ENCODE peak calls at places on chromosomes 6 and 20, in five cellular contexts. R, J, E, B and P are unnamed samples. For H3K4me1, the result is how much of the 10 kb centered on the place peaks cover.

GRCh38 chr6:26352315-26352714 is 12.7 kb upstream of the BTN3A2 start:
- DNase-seq in R (no peak), J (no peak), E (no peak), B (no peak), P (no peak)

GRCh38 chr6:91575032-91575431 is 988.2 kb upstream of the MAP3K7 start:
- DNase-seq in R (peak), J (no peak), E (no peak), B (no peak), P (no peak)

GRCh38 chr20:13089950-13090469 is 81.2 kb downstream of the SPTLC3 start:
- DNase-seq in R (no peak), J (no peak), E (no peak), B (no peak), P (no peak)

GRCh38 chr6:163729127-163729872 is 314.8 kb downstream of the QKI start:
- DNase-seq in R (no peak), J (no peak), E (no peak), B (no peak), P (no peak)

GRCh38 chr6:20202699-20203302 is 9.5 kb downstream of the MBOAT1 start:
- DNase-seq in R (no peak), J (no peak), E (no peak), B (no peak), P (no peak)

GRCh38 chr6:137076277-137077068 is 31.7 kb upstream of the IL20RA start:
- DNase-seq in R (peak), J (peak), E (peak), B (peak), P (no peak)

GRCh38 chr6:31700716-31701401 is 2.3 kb downstream of the ABHD16A start:
- DNase-seq in R (no peak), J (no peak), E (no peak), B (no peak), P (no peak)

GRCh38 chr20:8330785-8331699 is 199.0 kb downstream of the PLCB1 start:
- DNase-seq in R (no peak), J (no peak), E (no peak), B (no peak), P (no peak)

GRCh38 chr6:5997420-5998093 is 9.2 kb downstream of the NRN1 start:
- DNase-seq in R (no peak), J (no peak), E (no peak), B (peak), P (peak)
- H3K4me1 ChIP-seq in R (under half), J (under half), E (under half), B (under half), P (under half)

GRCh38 chr6:42563697-42564495 is at the start of gene UBR2:
- DNase-seq in R (peak), J (peak), E (peak), B (peak), P (peak)
- TF ChIP-seq CTCF in R (no peak), J (peak), E (peak), B (peak), P (peak)

DNA sequence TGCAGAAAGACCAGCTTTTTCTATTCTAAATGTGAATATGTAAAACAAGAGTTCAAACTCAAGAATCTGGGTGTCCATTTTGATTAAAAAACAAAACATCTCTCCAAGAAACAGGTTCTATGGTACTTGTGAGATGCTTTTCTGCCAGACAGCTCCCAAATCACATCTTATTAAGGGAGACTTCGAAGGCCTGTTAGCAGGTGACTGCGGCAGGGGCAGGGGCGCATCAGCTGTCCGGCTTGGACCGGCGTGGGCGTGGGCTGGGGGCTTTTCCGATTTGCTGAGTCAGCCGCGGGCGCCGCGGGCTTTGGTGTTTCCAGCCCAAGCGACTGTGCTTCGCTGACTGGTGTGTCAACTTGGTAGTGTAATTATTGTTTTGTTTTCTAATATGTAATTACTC is 32.6 kb downstream of the TFAP2A start:
- DNase-seq in R (no peak), J (no peak), E (no peak), B (no peak), P (no peak)
- H3K4me1 ChIP-seq in R (under half), J (under half), E (under half), B (under half), P (under half)

DNA sequence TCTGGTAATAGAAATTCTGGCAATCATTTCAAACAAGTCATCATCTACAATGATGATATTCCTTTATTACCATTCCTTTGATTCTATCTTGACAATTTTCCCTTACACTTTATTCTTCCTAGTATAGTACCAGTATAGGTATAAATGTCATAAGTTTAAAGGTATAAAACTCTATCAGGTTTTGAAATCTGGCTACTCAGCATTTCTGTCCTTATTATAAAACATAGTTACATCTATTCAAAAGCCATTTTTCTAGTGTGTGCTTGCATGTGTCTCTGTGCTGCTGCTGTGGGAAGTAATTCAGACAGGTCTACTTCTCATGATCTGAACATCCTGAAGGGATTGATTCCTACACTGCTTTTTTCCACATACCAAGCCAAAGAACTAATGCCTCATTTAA is 36.2 kb downstream of the COL12A1 start:
- DNase-seq in R (no peak), J (no peak), E (no peak), B (no peak), P (no peak)
- TF ChIP-seq CTCF in R (no peak), J (no peak), E (no peak), B (no peak), P (no peak)

GRCh38 chr6:159062564-159062945 is 17.8 kb upstream of the TAGAP start:
- DNase-seq in R (no peak), J (no peak), E (no peak), B (no peak), P (no peak)

GRCh38 chr6:159061805-159062563 is 17.2 kb upstream of the TAGAP start:
- DNase-seq in R (no peak), J (no peak), E (no peak), B (no peak), P (no peak)

GRCh38 chr6:159061146-159061545 is 16.4 kb upstream of the TAGAP start:
- DNase-seq in R (no peak), J (no peak), E (no peak), B (no peak), P (no peak)

GRCh38 chr6:159063549-159063948 is 18.8 kb upstream of the TAGAP start:
- DNase-seq in R (no peak), J (no peak), E (no peak), B (no peak), P (no peak)

GRCh38 chr6:159062965-159063364 is 18.2 kb upstream of the TAGAP start:
- DNase-seq in R (no peak), J (no peak), E (no peak), B (no peak), P (no peak)
- H3K4me1 ChIP-seq in R (under half), J (under half), E (under half), B (under half), P (under half)

GRCh38 chr6:4164043-4164442 is 28.7 kb upstream of the ECI2 start:
- DNase-seq in R (no peak), J (no peak), E (no peak), B (no peak), P (no peak)
- TF ChIP-seq CTCF in R (peak), J (no peak), E (no peak), B (no peak), P (peak)

GRCh38 chr20:21278829-21279228 is 24.3 kb upstream of the XRN2 start:
- DNase-seq in R (no peak), J (no peak), E (no peak), B (no peak), P (no peak)
- H3K4me1 ChIP-seq in R (under half), J (under half), E (under half), B (under half), P (under half)

DNA sequence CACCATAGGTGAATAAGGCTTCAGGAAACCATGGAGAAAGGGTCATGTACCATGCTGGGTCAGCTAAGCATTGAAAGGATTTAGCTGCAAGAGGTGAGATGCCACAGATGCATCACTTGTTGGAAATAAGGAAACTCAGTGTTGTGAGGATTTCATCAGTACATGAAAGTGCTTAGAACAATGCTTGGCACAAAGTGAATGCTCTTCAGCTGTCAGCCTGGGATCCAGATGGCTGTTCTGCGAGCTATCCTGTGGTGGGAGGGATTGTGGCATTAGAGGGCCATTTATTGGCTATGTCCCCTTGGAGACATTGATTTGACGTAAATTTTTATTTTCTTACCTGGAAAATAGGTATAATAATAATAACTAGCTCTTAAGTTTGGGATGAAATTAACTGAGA is 53.0 kb downstream of the ELOVL2 start:
- DNase-seq in R (no peak), J (no peak), E (no peak), B (no peak), P (no peak)
- TF ChIP-seq CTCF in R (no peak), J (no peak), E (no peak), B (no peak), P (no peak)